ENCODE peak calls at places on chromosomes 2 and 18, in nine cellular contexts. K, V, N, L, E, M, B, U and P are unnamed samples.
A peak's percentile ranks its signal among the peaks of the same experiment; 100 is the strongest.

GRCh38 chr2:172516299-172516698 is 39.6 kb upstream of the PDK1 start:
- DNase-seq in K (no peak), V (no peak), N (no peak), L (no peak), E (no peak), M (no peak), B (no peak), U (no peak), P (no peak)

GRCh38 chr2:96859338-96859649 is 1.5 kb upstream of the ANKRD39 start:
- DNase-seq in K (peak; percentile 31), V (no peak), N (no peak), L (peak; percentile 39), E (no peak), M (peak; percentile 81), B (no peak), U (no peak), P (no peak)

GRCh38 chr18:46406539-46406932 is 250.5 kb downstream of the LOXHD1 start:
- DNase-seq in K (no peak), V (no peak), N (no peak), L (no peak), E (no peak), M (no peak), B (peak; percentile 63), U (no peak), P (no peak)

GRCh38 chr2:204538179-204539009 is 6.9 kb upstream of the PARD3B start:
- DNase-seq in K (no peak), V (no peak), N (no peak), L (no peak), E (peak; percentile 52), M (no peak), B (no peak), U (no peak), P (no peak)

GRCh38 chr2:237744270-237744612 is 54.3 kb upstream of the RBM44 start:
- DNase-seq in K (no peak), V (no peak), N (no peak), L (no peak), E (no peak), M (no peak), B (no peak), U (no peak), P (no peak)

GRCh38 chr2:32522770-32523169 is 105.1 kb upstream of the TTC27 start:
- DNase-seq in K (no peak), V (no peak), N (no peak), L (no peak), E (no peak), M (no peak), B (no peak), U (no peak), P (no peak)

GRCh38 chr2:169069341-169069740 is at the start of gene DHRS9:
- DNase-seq in K (peak; percentile 31), V (peak; percentile 63), N (no peak), L (peak; percentile 53), E (no peak), M (peak; percentile 77), B (no peak), U (no peak), P (no peak)

GRCh38 chr2:70978388-70979357 is at the start of gene ANKRD53:
- DNase-seq in K (peak; percentile 85), V (peak; percentile 58), N (no peak), L (no peak), E (peak; percentile 83), M (peak; percentile 86), B (peak; percentile 92), U (no peak), P (peak; percentile 75)

GRCh38 chr2:236679906-236680305 is 110.3 kb downstream of the ACKR3 start:
- DNase-seq in K (no peak), V (no peak), N (no peak), L (no peak), E (no peak), M (no peak), B (no peak), U (no peak), P (no peak)

GRCh38 chr18:63567825-63568224 is 19.3 kb upstream of the SERPINB13 start:
- DNase-seq in K (no peak), V (no peak), N (no peak), L (no peak), E (no peak), M (no peak), B (peak; percentile 22), U (no peak), P (no peak)

GRCh38 chr2:219495531-219496122 is 3.1 kb upstream of the GMPPA start:
- DNase-seq in K (peak; percentile 65), V (peak; percentile 62), N (peak; percentile 21), L (peak; percentile 86), E (peak; percentile 91), M (no peak), B (peak; percentile 66), U (no peak), P (peak; percentile 76)

GRCh38 chr2:100840519-100840918 is 20.6 kb downstream of the NPAS2 start:
- DNase-seq in K (no peak), V (no peak), N (no peak), L (no peak), E (no peak), M (no peak), B (no peak), U (no peak), P (no peak)

GRCh38 chr2:240642061-240642805 is 17.0 kb downstream of the GPR35 start:
- DNase-seq in K (no peak), V (no peak), N (no peak), L (no peak), E (no peak), M (no peak), B (peak; percentile 68), U (no peak), P (no peak)

GRCh38 chr2:224601923-224602322 is 16.8 kb upstream of the CUL3 start:
- DNase-seq in K (no peak), V (no peak), N (no peak), L (no peak), E (no peak), M (no peak), B (no peak), U (no peak), P (no peak)

GRCh38 chr2:67880291-67880761 is 182.5 kb downstream of the C1D start:
- DNase-seq in K (peak; percentile 43), V (no peak), N (no peak), L (no peak), E (no peak), M (no peak), B (peak; percentile 65), U (no peak), P (no peak)

GRCh38 chr2:25294573-25295462 is 46.9 kb downstream of the DNMT3A start:
- DNase-seq in K (peak; percentile 73), V (peak; percentile 80), N (no peak), L (no peak), E (no peak), M (peak; percentile 99), B (no peak), U (peak; percentile 42), P (peak; percentile 93)

GRCh38 chr2:6526093-6526824 is 339.4 kb downstream of the CMPK2 start:
- DNase-seq in K (peak; percentile 71), V (peak; percentile 11), N (peak; percentile 9), L (no peak), E (no peak), M (no peak), B (no peak), U (no peak), P (no peak)

GRCh38 chr2:42895796-42896145 is 103.4 kb upstream of the HAAO start:
- DNase-seq in K (no peak), V (no peak), N (no peak), L (no peak), E (no peak), M (no peak), B (no peak), U (no peak), P (no peak)

GRCh38 chr2:74577448-74577847 is 22.9 kb downstream of the DOK1 start:
- DNase-seq in K (peak; percentile 50), V (no peak), N (no peak), L (peak; percentile 45), E (no peak), M (no peak), B (no peak), U (no peak), P (no peak)
- H3K4me1 ChIP-seq in K (no peaks in the 10 kb centered on the region), V (peaks cover 5% of the 10 kb centered on the region), N (peaks cover 46% of the 10 kb centered on the region), L (peaks cover 42% of the 10 kb centered on the region), E (no peaks in the 10 kb centered on the region), M (peaks cover 37% of the 10 kb centered on the region), B (peaks cover 5% of the 10 kb centered on the region), U (peaks cover 6% of the 10 kb centered on the region), P (no peaks in the 10 kb centered on the region)

DNA sequence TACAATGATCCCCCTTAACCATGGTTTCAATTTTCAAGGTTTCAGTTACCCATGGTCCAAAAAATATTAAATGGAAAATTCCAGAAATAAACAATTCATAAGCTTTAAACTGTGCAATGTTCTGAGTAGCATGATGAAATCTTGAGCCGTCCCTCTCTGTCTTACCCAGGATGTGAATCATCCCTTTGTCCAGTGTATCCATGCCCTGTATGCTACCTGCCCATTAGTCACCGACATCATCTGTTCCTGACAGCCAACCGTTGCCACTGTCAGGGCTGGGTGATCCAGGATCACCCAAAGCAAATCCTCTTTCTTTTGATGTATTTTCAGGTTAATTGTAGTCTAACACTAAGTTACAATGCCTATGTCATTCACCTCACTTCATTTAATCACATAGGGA is 15.7 kb upstream of the OLA1 start:
- DNase-seq in K (no peak), V (no peak), N (no peak), L (peak; percentile 15), E (no peak), M (no peak), B (no peak), U (no peak), P (no peak)
- TF ChIP-seq POLR2A in K (no peak), V (no peak), N (no peak), L (no peak), E (no peak), M (no peak), B (no peak), U (no peak), P (no peak)

DNA sequence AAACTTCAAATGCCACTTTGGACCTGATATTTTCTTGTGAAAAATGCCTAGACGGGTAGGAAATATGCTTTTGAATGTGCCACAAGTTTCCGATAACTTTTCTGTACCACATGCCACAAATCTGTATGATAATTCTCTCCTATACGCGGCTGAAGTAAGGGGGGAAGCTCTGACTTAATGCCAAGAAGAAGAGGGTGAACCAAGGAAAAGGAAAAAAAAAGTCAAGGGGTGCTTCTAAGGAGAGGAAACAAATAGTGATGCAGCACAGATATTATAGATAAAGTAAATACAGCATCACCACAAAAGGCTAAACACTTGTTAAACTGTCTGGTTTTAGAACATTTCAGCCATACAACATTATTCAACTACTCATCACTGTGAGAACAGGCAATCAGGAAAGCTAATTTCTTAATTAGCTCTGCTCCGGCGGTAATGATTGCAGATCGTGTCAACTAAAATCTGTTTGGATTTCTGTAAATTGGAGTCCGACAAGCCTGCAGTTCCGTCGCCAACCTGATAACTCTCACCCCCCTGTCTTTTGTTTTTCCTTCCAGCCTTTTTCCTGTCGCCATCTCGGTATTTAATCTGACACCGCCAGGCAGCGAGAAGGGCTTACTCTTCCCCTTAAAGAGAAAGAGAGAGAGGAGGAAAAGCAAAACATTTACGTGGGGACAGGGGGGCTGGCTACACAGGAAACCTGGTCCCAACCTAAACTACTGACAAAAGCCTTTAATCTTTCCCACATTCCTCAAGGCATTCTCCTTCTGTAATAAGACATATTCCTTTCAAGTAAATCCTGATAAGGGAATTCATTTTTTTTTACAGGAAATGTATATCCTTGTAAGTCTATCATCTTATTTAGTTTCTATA is 67.5 kb downstream of the ZEB2 start:
- DNase-seq in K (no peak), V (no peak), N (no peak), L (peak; percentile 76), E (no peak), M (no peak), B (no peak), U (no peak), P (no peak)
- H3K4me1 ChIP-seq in K (no peaks in the 10 kb centered on the region), V (peaks cover 35% of the 10 kb centered on the region), N (no peaks in the 10 kb centered on the region), L (peaks cover 49% of the 10 kb centered on the region), E (no peaks in the 10 kb centered on the region), M (peaks cover 92% of the 10 kb centered on the region), B (peaks cover 56% of the 10 kb centered on the region), U (peaks cover 32% of the 10 kb centered on the region), P (no peaks in the 10 kb centered on the region)

GRCh38 chr2:61764035-61764800 is 89.6 kb downstream of the FAM161A start:
- DNase-seq in K (peak; percentile 99), V (peak; percentile 97), N (peak; percentile 93), L (peak; percentile 98), E (peak; percentile 94), M (peak; percentile 98), B (peak; percentile 99), U (peak; percentile 96), P (peak; percentile 99)
- TF ChIP-seq POLR2A in K (peak; percentile 87), V (peak; percentile 93), N (peak; percentile 93), L (peak; percentile 91), E (peak; percentile 54), M (peak; percentile 80), B (peak; percentile 60), U (peak; percentile 95), P (peak; percentile 65)